ENCODE peak calls at places on chromosomes 7 and 10, in eight cellular contexts. K is gastrocnemius medialis, O is coronary artery, Y is H7, A is skeletal muscle cell, E is astrocyte, D is AG09309, T is Panc1. L is an unnamed sample.

GRCh38 chr10:78960316-78960800 is 108.4 kb upstream of the ZMIZ1 start:
- DNase-seq in E (peak), T (no peak), Y (no peak), D (peak), K (peak), O (no peak), A (peak), L (peak)

GRCh38 chr10:35089641-35090161 is 440 bp downstream of the CUL2 start:
- DNase-seq in T (no peak), E (peak), O (no peak), K (peak), Y (peak), A (peak), D (no peak), L (no peak)

GRCh38 chr10:6109444-6109775 is 20.6 kb downstream of the RBM17 start:
- DNase-seq in Y (no peak), K (no peak), E (no peak), T (no peak), A (no peak), D (no peak), O (no peak), L (no peak)

GRCh38 chr7:39271386-39271785 is 293.7 kb downstream of the POU6F2 start:
- DNase-seq in K (no peak), A (no peak), T (no peak), O (no peak), D (no peak), Y (peak), E (no peak), L (peak)

GRCh38 chr10:72449842-72450495 is 95.2 kb upstream of the DNAJB12 start:
- DNase-seq in Y (no peak), D (no peak), K (no peak), T (no peak), E (no peak), A (no peak), O (no peak), L (no peak)

GRCh38 chr10:98309366-98310355 is 41.7 kb upstream of the LOXL4 start:
- DNase-seq in Y (peak), T (no peak), A (no peak), K (peak), E (peak), O (no peak), D (peak), L (peak)

GRCh38 chr7:117858731-117859130 is 14.5 kb downstream of the CTTNBP2 start:
- DNase-seq in K (no peak), D (no peak), E (no peak), Y (no peak), T (no peak), O (no peak), A (no peak), L (no peak)

GRCh38 chr7:150329331-150330106 is 6.2 kb upstream of the ACTR3C start:
- DNase-seq in A (no peak), Y (peak), E (no peak), K (no peak), D (no peak), O (no peak), T (no peak), L (no peak)

GRCh38 chr7:96548664-96549063 is 161.0 kb downstream of the SEM1 start:
- DNase-seq in D (no peak), T (peak), K (no peak), O (no peak), E (no peak), A (no peak), Y (no peak), L (no peak)

GRCh38 chr10:113895018-113895417 is 40.6 kb downstream of the NHLRC2 start:
- DNase-seq in E (peak), Y (no peak), A (peak), O (no peak), T (no peak), K (no peak), D (no peak), L (no peak)

GRCh38 chr10:71978476-71978875 is 14.3 kb downstream of the CHST3 start:
- DNase-seq in O (no peak), Y (peak), K (no peak), D (no peak), E (no peak), T (no peak), A (no peak), L (no peak)

GRCh38 chr10:118963341-118963740 is 66.2 kb upstream of the NANOS1 start:
- DNase-seq in T (no peak), D (no peak), A (no peak), O (peak), K (no peak), E (no peak), Y (no peak), L (no peak)

GRCh38 chr7:1675036-1675671 is 5.1 kb downstream of the ELFN1 start:
- DNase-seq in E (no peak), K (no peak), Y (peak), T (no peak), D (no peak), A (no peak), O (peak), L (no peak)

GRCh38 chr7:150988230-150989226 is 2.3 kb upstream of the NOS3 start:
- DNase-seq in A (no peak), O (no peak), E (no peak), D (no peak), T (no peak), K (no peak), Y (peak), L (no peak)

GRCh38 chr10:1402016-1402820 is 335.1 kb downstream of the ADARB2 start:
- DNase-seq in A (no peak), T (no peak), K (no peak), O (peak), D (no peak), Y (peak), E (no peak), L (no peak)

GRCh38 chr7:159136013-159136412 is 8.7 kb downstream of the VIPR2 start:
- DNase-seq in A (no peak), Y (no peak), D (no peak), O (peak), K (no peak), E (no peak), T (no peak), L (no peak)

GRCh38 chr7:116776046-116776445 is 86.3 kb upstream of the CAPZA2 start:
- DNase-seq in A (no peak), D (no peak), Y (no peak), O (no peak), E (no peak), K (no peak), T (no peak), L (no peak)

GRCh38 chr7:116771640-116772039 is 90.7 kb upstream of the CAPZA2 start:
- DNase-seq in D (no peak), T (no peak), O (no peak), E (no peak), A (no peak), Y (no peak), K (no peak), L (no peak)

GRCh38 chr7:116770941-116771340 is 91.4 kb upstream of the CAPZA2 start:
- DNase-seq in E (no peak), T (no peak), O (no peak), Y (no peak), D (no peak), K (no peak), A (no peak), L (no peak)

GRCh38 chr7:116772423-116772852 is 89.9 kb upstream of the CAPZA2 start:
- DNase-seq in A (no peak), O (no peak), Y (no peak), T (peak), E (peak), D (no peak), K (no peak), L (no peak)

GRCh38 chr7:116772926-116773749 is 89.2 kb upstream of the CAPZA2 start:
- DNase-seq in O (no peak), D (no peak), E (no peak), T (no peak), K (no peak), Y (no peak), A (no peak), L (no peak)
- H3K4me3 ChIP-seq in O (no peak), D (no peak), E (no peak), T (no peak), K (no peak), Y (no peak), A (no peak), L (no peak)

GRCh38 chr10:124035306-124035927 is 58.0 kb downstream of the CHST15 start:
- DNase-seq in Y (no peak), T (no peak), A (no peak), E (no peak), K (no peak), O (no peak), D (no peak), L (no peak)
- H3K4me3 ChIP-seq in Y (no peak), T (no peak), A (no peak), E (no peak), K (no peak), O (no peak), D (no peak), L (no peak)

DNA sequence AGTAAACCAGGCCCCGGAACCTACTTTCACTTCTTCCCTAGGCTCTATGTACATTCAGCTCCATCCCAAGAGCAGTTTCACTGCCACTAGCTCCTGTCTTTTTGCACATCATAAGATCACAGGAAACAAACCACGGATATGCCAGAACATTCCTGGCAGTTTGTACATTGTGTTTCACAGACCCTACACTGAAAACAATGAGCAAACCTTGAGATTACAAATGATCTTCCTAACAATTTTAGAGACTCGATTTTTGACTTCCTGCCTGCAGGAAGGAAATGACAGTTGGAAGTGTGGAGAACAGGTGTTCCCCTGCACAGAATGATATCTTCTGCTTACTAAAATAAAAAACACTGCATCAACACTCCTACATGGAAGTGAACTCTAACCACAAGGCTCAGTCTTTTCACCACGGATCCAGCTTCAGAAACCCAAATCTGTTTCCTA is 7.6 kb upstream of the TMEM236 start:
- DNase-seq in D (no peak), A (peak), T (no peak), Y (no peak), K (no peak), O (no peak), E (no peak), L (no peak)
- H3K4me3 ChIP-seq in D (no peak), A (no peak), T (no peak), Y (no peak), K (peak), O (no peak), E (no peak), L (no peak)

GRCh38 chr7:139232377-139232717 is 1.3 kb downstream of the UBN2 start:
- DNase-seq in Y (no peak), E (no peak), O (no peak), D (no peak), K (peak), A (no peak), T (no peak), L (no peak)

GRCh38 chr7:139231513-139232376 is 708 bp downstream of the UBN2 start:
- DNase-seq in E (no peak), O (peak), D (no peak), Y (peak), A (no peak), K (peak), T (no peak), L (no peak)

GRCh38 chr7:139230774-139231512 is at the start of gene UBN2:
- DNase-seq in D (peak), K (peak), A (peak), E (peak), T (peak), O (peak), Y (peak), L (peak)

GRCh38 chr7:139230484-139230773 is 608 bp upstream of the UBN2 start:
- DNase-seq in T (no peak), E (no peak), A (no peak), D (no peak), K (no peak), O (no peak), Y (no peak), L (no peak)

GRCh38 chr7:139230078-139230477 is 959 bp upstream of the UBN2 start:
- DNase-seq in D (no peak), T (no peak), Y (peak), O (no peak), A (no peak), K (no peak), E (no peak), L (no peak)
- H3K4me3 ChIP-seq in D (peak), T (peak), Y (peak), O (peak), A (peak), K (peak), E (peak), L (peak)

GRCh38 chr7:130491841-130492518 is at the start of gene MEST:
- DNase-seq in T (no peak), E (peak), Y (peak), K (no peak), O (no peak), A (no peak), D (no peak), L (no peak)

GRCh38 chr7:130494480-130494879 is 2.6 kb downstream of the MEST start:
- DNase-seq in D (no peak), E (no peak), O (no peak), A (no peak), T (no peak), K (no peak), Y (no peak), L (no peak)

GRCh38 chr7:130493275-130493868 is 1.5 kb downstream of the MEST start:
- DNase-seq in E (no peak), K (no peak), Y (peak), O (no peak), A (no peak), T (no peak), D (no peak), L (no peak)

GRCh38 chr7:130490888-130491771 is 755 bp upstream of the MEST start:
- DNase-seq in E (no peak), K (no peak), O (no peak), D (no peak), Y (peak), T (no peak), A (no peak), L (no peak)

GRCh38 chr7:130492519-130493274 is 812 bp downstream of the MEST start:
- DNase-seq in D (no peak), O (no peak), A (no peak), E (no peak), T (no peak), K (no peak), Y (peak), L (no peak)
- H3K4me3 ChIP-seq in D (peak), O (peak), A (peak), E (peak), T (no peak), K (peak), Y (peak), L (peak)

GRCh38 chr10:69385454-69386350 is 31.0 kb downstream of the TACR2 start:
- DNase-seq in T (no peak), E (no peak), K (no peak), D (no peak), A (no peak), Y (no peak), O (no peak), L (no peak)
- H3K4me3 ChIP-seq in T (no peak), E (no peak), K (no peak), D (no peak), A (no peak), Y (no peak), O (no peak), L (no peak)

DNA sequence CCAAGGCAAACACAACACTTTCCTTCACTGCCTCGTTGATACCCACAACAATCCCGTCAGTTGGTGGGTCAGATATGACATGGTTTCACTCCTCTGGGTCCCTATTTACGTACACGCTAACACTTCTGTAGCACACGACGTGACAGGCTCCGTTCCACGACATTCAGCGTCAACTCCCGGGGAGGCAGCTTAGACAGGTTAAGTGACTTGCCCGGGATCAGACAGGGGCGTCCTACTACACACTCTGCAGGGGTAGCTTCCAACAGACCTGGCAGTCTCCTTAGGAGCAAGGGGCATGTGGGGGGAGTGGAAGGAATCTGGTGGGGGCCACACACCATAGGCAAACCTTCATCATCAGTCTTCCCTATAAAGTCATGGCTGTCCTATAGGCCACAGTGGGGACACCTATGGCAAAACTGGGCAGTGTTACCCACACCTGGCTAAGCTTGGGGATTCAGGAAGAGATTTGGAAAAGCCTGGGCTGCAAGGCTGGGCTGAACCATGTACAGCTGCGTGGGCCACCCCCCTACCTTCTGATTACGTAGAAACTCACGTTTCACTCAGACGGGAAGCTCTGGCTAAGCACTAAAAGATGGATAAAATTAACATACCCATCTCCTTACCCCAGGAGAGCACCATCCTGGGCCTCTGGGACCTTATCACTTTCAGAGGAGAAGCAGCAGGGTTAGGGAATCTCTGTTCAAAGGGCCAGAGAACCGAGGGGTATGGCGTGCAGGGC is 2.0 kb downstream of the TYSND1 start:
- DNase-seq in T (no peak), E (no peak), Y (no peak), O (no peak), D (no peak), K (no peak), A (no peak), L (peak)
- H3K4me3 ChIP-seq in T (peak), E (no peak), Y (no peak), O (peak), D (no peak), K (peak), A (peak), L (peak)

DNA sequence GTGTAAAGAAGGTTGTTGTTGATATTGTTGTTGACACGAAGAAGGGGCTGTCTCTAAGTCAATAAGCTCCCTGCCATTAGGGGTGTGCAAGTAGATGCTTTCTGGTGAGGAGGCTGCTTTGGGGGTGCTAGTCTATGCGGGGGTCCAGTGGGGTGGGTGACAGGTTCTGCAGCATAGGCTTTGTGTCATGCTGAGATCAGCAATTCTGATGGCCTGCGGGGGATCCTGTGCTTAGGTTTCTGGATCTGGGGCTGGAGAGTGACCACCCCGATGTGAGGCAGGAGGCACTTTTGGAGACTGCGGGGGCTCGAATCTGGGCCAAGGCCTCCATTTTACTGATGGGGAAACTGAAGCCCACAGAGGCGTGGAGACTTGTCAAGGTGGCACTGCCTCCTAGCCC is 5.1 kb downstream of the AQP1 start:
- DNase-seq in O (no peak), T (no peak), E (no peak), K (no peak), A (no peak), D (no peak), Y (no peak), L (no peak)
- H3K4me3 ChIP-seq in O (peak), T (no peak), E (no peak), K (peak), A (no peak), D (no peak), Y (no peak), L (peak)

DNA sequence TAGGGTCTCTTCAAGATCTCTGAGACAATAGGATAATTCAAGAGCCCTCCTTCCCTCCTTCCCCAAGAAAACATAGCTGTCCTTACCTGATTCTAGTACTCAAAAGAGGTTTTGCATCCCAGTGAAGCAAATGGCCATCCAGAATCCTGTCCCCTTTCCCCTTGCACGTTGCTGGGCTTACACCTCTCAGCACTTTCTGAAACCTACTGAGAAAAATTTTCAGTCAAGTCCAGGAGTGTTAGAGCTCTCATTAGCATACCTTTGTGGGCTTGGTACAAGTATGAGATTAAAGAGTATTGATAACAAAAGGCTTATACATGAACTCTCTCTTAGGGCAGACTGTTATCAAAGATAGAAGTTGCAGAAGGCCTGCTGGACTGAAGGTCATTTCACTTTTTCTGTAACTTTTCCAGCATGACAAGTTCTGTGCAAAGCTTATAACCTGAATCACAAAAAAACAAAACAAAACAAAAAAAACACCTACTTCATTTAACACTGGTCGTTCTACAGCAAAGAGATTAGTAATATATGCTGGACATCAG is at the start of gene ASAH2:
- DNase-seq in D (no peak), O (no peak), A (no peak), Y (no peak), K (no peak), T (no peak), E (no peak), L (no peak)
- H3K4me3 ChIP-seq in D (no peak), O (no peak), A (no peak), Y (no peak), K (no peak), T (no peak), E (no peak), L (no peak)

DNA sequence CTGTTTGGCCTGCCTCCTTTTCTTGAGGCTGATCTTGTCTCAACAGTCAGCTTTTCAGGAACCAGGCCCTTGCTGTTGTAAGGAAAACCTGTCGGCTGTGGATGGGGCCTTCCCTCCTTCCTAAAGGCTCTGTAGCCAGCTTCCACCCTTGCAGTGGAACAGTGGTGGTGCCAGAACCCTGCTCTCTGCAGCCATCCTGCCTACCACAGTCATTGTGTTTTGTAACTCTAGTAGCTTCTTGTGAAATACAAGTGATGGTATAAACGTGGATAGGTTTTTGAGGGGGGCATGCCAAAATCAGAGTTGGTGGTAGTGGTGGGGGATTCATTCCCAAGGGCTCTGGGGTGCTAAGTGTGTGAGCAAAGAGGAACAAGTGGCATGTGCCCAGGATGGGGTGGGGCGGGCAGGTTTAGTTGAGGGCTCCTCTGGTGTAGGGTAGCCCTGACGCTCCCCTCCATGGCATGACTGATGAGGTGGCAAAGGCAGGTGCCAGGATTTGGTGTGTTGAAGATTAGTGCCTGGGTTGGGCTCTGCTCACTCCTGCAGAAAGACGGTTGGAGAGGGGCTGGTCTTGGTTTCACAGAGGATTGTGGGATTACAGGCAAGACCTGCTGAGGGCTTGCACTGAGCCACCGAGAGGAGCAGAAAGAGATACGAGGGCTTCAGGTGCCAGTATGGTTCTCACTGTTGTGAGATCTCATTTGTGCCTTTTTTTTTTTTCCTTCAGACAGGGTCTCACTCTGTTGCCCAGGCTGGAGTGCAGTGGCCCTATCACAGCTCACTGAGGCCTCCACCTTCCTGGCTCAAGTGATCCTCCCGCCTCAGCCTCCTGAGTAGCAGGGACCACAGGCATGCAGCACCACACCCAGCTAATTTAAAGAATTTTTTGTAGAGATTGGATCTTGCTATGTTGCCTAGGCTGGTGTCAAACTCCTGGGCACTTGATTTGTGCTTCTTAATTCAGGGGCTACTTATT is 7.4 kb downstream of the TSPAN14 start:
- DNase-seq in D (no peak), K (no peak), T (no peak), E (no peak), O (no peak), Y (no peak), A (no peak), L (no peak)
- H3K4me3 ChIP-seq in D (no peak), K (no peak), T (no peak), E (no peak), O (no peak), Y (no peak), A (no peak), L (no peak)